ENCODE peak calls at places on chromosomes 3 and 15, in six cellular contexts. U is GM18507, F is Caco-2, M is cardiac fibroblast, X is AG04450, K is foreskin fibroblast. I is an unnamed sample.

GRCh38 chr3:129312671-129313414 is 34.2 kb downstream of the HMCES start:
- DNase-seq in M (peak), K (no peak), X (no peak), U (no peak), F (no peak), I (no peak)

GRCh38 chr3:75296858-75297257 is 367.3 kb upstream of the FRG2C start:
- DNase-seq in X (no peak), K (no peak), M (no peak), F (no peak), U (no peak), I (no peak)

GRCh38 chr3:190183121-190183520 is 62.4 kb upstream of the P3H2 start:
- DNase-seq in M (peak), X (peak), F (no peak), U (no peak), K (peak), I (no peak)

GRCh38 chr3:48555949-48556795 is 431 bp downstream of the PFKFB4 start:
- DNase-seq in X (no peak), M (no peak), K (no peak), F (no peak), U (no peak), I (no peak)

GRCh38 chr3:47896736-47897135 is 93.8 kb downstream of the DHX30 start:
- DNase-seq in U (no peak), M (no peak), F (no peak), K (no peak), X (no peak), I (no peak)

GRCh38 chr15:65184944-65185717 is at the start of gene CLPX:
- DNase-seq in F (peak), K (peak), U (peak), X (peak), M (peak), I (peak)

GRCh38 chr3:194998948-194999347 is 272.0 kb downstream of the XXYLT1 start:
- DNase-seq in M (no peak), F (no peak), X (no peak), K (no peak), U (no peak), I (no peak)

GRCh38 chr15:31489801-31490646 is 163.4 kb downstream of the KLF13 start:
- DNase-seq in M (peak), K (peak), F (no peak), U (peak), X (no peak), I (peak)

I was measured in HepG2.